ENCODE peak calls at places on chromosomes 3 and 15, in five cellular contexts. One of them, this sample, is unnamed.

GRCh38 chr15:98943609-98944111 is 63.9 kb downstream of the PGPEP1L start:
- DNase-seq in GM12864: no peak
- DNase-seq in Calu3: no peak
- DNase-seq in uterus: peak
- DNase-seq in upper lobe of right lung: no peak
- DNase-seq in this sample: no peak

GRCh38 chr3:157294444-157294843 is 134.5 kb upstream of the CCNL1 start:
- DNase-seq in uterus: no peak
- DNase-seq in GM12864: no peak
- DNase-seq in Calu3: no peak
- DNase-seq in upper lobe of right lung: no peak
- DNase-seq in this sample: no peak

GRCh38 chr15:82986442-82986780 is 401 bp downstream of the RAMAC start:
- DNase-seq in Calu3: no peak
- DNase-seq in GM12864: no peak
- DNase-seq in upper lobe of right lung: no peak
- DNase-seq in uterus: no peak
- DNase-seq in this sample: peak

GRCh38 chr15:47715856-47716445 is 1.4 kb upstream of the SEMA6D start:
- DNase-seq in Calu3: no peak
- DNase-seq in uterus: no peak
- DNase-seq in GM12864: no peak
- DNase-seq in upper lobe of right lung: no peak
- DNase-seq in this sample: no peak

GRCh38 chr3:11721114-11721440 is 77.4 kb upstream of the VGLL4 start:
- DNase-seq in upper lobe of right lung: no peak
- DNase-seq in Calu3: no peak
- DNase-seq in GM12864: no peak
- DNase-seq in uterus: no peak
- DNase-seq in this sample: no peak

GRCh38 chr15:87805117-87805820 is 451.3 kb downstream of the NTRK3 start:
- DNase-seq in upper lobe of right lung: no peak
- DNase-seq in Calu3: no peak
- DNase-seq in GM12864: no peak
- DNase-seq in uterus: no peak
- DNase-seq in this sample: no peak

GRCh38 chr15:48177383-48177874 is 666 bp downstream of the MYEF2 start:
- DNase-seq in Calu3: no peak
- DNase-seq in GM12864: peak
- DNase-seq in upper lobe of right lung: no peak
- DNase-seq in uterus: no peak
- DNase-seq in this sample: peak

GRCh38 chr3:24830230-24831152 is 335.8 kb upstream of the THRB start:
- DNase-seq in Calu3: peak
- DNase-seq in uterus: no peak
- DNase-seq in upper lobe of right lung: peak
- DNase-seq in GM12864: no peak
- DNase-seq in this sample: no peak

GRCh38 chr15:76058714-76059319 is 968 bp upstream of the TMEM266 start:
- DNase-seq in GM12864: peak
- DNase-seq in Calu3: peak
- DNase-seq in upper lobe of right lung: no peak
- DNase-seq in uterus: no peak
- DNase-seq in this sample: peak

GRCh38 chr3:141659821-141660597 is 78.1 kb upstream of the RNF7 start:
- DNase-seq in uterus: no peak
- DNase-seq in upper lobe of right lung: peak
- DNase-seq in GM12864: no peak
- DNase-seq in Calu3: peak
- DNase-seq in this sample: no peak

GRCh38 chr3:164235239-164235728 is 843.0 kb downstream of the SI start:
- DNase-seq in uterus: no peak
- DNase-seq in Calu3: no peak
- DNase-seq in GM12864: no peak
- DNase-seq in upper lobe of right lung: no peak
- DNase-seq in this sample: no peak

GRCh38 chr3:42262525-42262924 is 3.5 kb downstream of the CCK start:
- DNase-seq in upper lobe of right lung: no peak
- DNase-seq in uterus: no peak
- DNase-seq in Calu3: no peak
- DNase-seq in GM12864: no peak
- DNase-seq in this sample: no peak

GRCh38 chr3:35665390-35666055 is 26.2 kb downstream of the ARPP21 start:
- DNase-seq in GM12864: no peak
- DNase-seq in uterus: no peak
- DNase-seq in upper lobe of right lung: no peak
- DNase-seq in Calu3: no peak
- DNase-seq in this sample: no peak

GRCh38 chr3:171162986-171163723 is 136.6 kb upstream of the SLC2A2 start:
- DNase-seq in upper lobe of right lung: no peak
- DNase-seq in Calu3: no peak
- DNase-seq in uterus: no peak
- DNase-seq in GM12864: no peak
- DNase-seq in this sample: peak

GRCh38 chr3:186406669-186407635 is 44.9 kb upstream of the DGKG start:
- DNase-seq in upper lobe of right lung: no peak
- DNase-seq in Calu3: no peak
- DNase-seq in uterus: peak
- DNase-seq in GM12864: no peak
- DNase-seq in this sample: no peak

GRCh38 chr15:87033056-87033455 is 953.4 kb downstream of the AGBL1 start:
- DNase-seq in Calu3: no peak
- DNase-seq in GM12864: no peak
- DNase-seq in upper lobe of right lung: no peak
- DNase-seq in uterus: no peak
- DNase-seq in this sample: no peak

GRCh38 chr3:50321146-50321843 is 1.2 kb downstream of the HYAL2 start:
- DNase-seq in GM12864: no peak
- DNase-seq in Calu3: peak
- DNase-seq in uterus: peak
- DNase-seq in upper lobe of right lung: peak
- DNase-seq in this sample: peak

GRCh38 chr3:61663728-61664492 is 102.5 kb downstream of the PTPRG start:
- DNase-seq in upper lobe of right lung: no peak
- DNase-seq in Calu3: no peak
- DNase-seq in uterus: no peak
- DNase-seq in GM12864: no peak
- DNase-seq in this sample: no peak

GRCh38 chr3:168341192-168341816 is 245.6 kb upstream of the GOLIM4 start:
- DNase-seq in upper lobe of right lung: no peak
- DNase-seq in Calu3: peak
- DNase-seq in GM12864: no peak
- DNase-seq in uterus: no peak
- DNase-seq in this sample: no peak

GRCh38 chr3:127089487-127090145 is 103.3 kb upstream of the PRR23E start:
- DNase-seq in uterus: no peak
- DNase-seq in Calu3: no peak
- DNase-seq in upper lobe of right lung: no peak
- DNase-seq in GM12864: no peak
- DNase-seq in this sample: no peak

GRCh38 chr3:157418104-157418503 is 18.5 kb upstream of the PTX3 start:
- DNase-seq in uterus: no peak
- DNase-seq in GM12864: no peak
- DNase-seq in Calu3: no peak
- DNase-seq in upper lobe of right lung: no peak
- DNase-seq in this sample: no peak

GRCh38 chr3:160756907-160757623 is 1.0 kb downstream of the PPM1L start:
- DNase-seq in Calu3: peak
- DNase-seq in upper lobe of right lung: peak
- DNase-seq in GM12864: no peak
- DNase-seq in uterus: no peak
- DNase-seq in this sample: no peak

GRCh38 chr3:29319262-29319661 is 38.4 kb downstream of the RBMS3 start:
- DNase-seq in Calu3: no peak
- DNase-seq in GM12864: peak
- DNase-seq in upper lobe of right lung: no peak
- DNase-seq in uterus: no peak
- DNase-seq in this sample: peak

GRCh38 chr15:73573572-73573971 is 59.6 kb downstream of the NPTN start:
- DNase-seq in upper lobe of right lung: no peak
- DNase-seq in uterus: peak
- DNase-seq in GM12864: no peak
- DNase-seq in Calu3: no peak
- DNase-seq in this sample: no peak

GRCh38 chr3:80006315-80006714 is 238.5 kb upstream of the ROBO1 start:
- DNase-seq in Calu3: no peak
- DNase-seq in GM12864: no peak
- DNase-seq in upper lobe of right lung: no peak
- DNase-seq in uterus: no peak
- DNase-seq in this sample: no peak

GRCh38 chr15:97081666-97082226 is 751.2 kb downstream of the NR2F2 start:
- DNase-seq in GM12864: no peak
- DNase-seq in uterus: no peak
- DNase-seq in upper lobe of right lung: no peak
- DNase-seq in Calu3: no peak
- DNase-seq in this sample: no peak

GRCh38 chr15:27454281-27455060 is 483.5 kb downstream of the GABRG3 start:
- DNase-seq in upper lobe of right lung: no peak
- DNase-seq in uterus: no peak
- DNase-seq in GM12864: no peak
- DNase-seq in Calu3: no peak
- DNase-seq in this sample: no peak

GRCh38 chr3:158788446-158788845 is 13.4 kb upstream of the MFSD1 start:
- DNase-seq in upper lobe of right lung: no peak
- DNase-seq in uterus: no peak
- DNase-seq in Calu3: no peak
- DNase-seq in GM12864: no peak
- DNase-seq in this sample: no peak

GRCh38 chr3:151219056-151219455 is 16.0 kb upstream of the GPR171 start:
- DNase-seq in GM12864: no peak
- DNase-seq in uterus: no peak
- DNase-seq in Calu3: no peak
- DNase-seq in upper lobe of right lung: no peak
- DNase-seq in this sample: no peak

GRCh38 chr15:94412979-94413741 is 181.8 kb downstream of the MCTP2 start:
- DNase-seq in upper lobe of right lung: no peak
- DNase-seq in Calu3: no peak
- DNase-seq in uterus: no peak
- DNase-seq in GM12864: no peak
- DNase-seq in this sample: peak
- TF ChIP-seq CTCF in upper lobe of right lung: peak
- TF ChIP-seq CTCF in Calu3: peak
- TF ChIP-seq CTCF in uterus: peak
- TF ChIP-seq CTCF in GM12864: peak
- TF ChIP-seq CTCF in this sample: peak

GRCh38 chr15:35618260-35619188 is 72.6 kb upstream of the DPH6 start:
- DNase-seq in uterus: no peak
- DNase-seq in upper lobe of right lung: no peak
- DNase-seq in GM12864: no peak
- DNase-seq in Calu3: no peak
- DNase-seq in this sample: no peak

GRCh38 chr15:35626984-35627383 is 81.0 kb upstream of the DPH6 start:
- DNase-seq in upper lobe of right lung: no peak
- DNase-seq in uterus: no peak
- DNase-seq in GM12864: no peak
- DNase-seq in Calu3: no peak
- DNase-seq in this sample: no peak

GRCh38 chr15:35626531-35626930 is 80.6 kb upstream of the DPH6 start:
- DNase-seq in uterus: no peak
- DNase-seq in upper lobe of right lung: no peak
- DNase-seq in GM12864: no peak
- DNase-seq in Calu3: no peak
- DNase-seq in this sample: no peak

GRCh38 chr15:35624881-35625280 is 78.9 kb upstream of the DPH6 start:
- DNase-seq in Calu3: no peak
- DNase-seq in GM12864: no peak
- DNase-seq in uterus: peak
- DNase-seq in upper lobe of right lung: peak
- DNase-seq in this sample: no peak

DNA sequence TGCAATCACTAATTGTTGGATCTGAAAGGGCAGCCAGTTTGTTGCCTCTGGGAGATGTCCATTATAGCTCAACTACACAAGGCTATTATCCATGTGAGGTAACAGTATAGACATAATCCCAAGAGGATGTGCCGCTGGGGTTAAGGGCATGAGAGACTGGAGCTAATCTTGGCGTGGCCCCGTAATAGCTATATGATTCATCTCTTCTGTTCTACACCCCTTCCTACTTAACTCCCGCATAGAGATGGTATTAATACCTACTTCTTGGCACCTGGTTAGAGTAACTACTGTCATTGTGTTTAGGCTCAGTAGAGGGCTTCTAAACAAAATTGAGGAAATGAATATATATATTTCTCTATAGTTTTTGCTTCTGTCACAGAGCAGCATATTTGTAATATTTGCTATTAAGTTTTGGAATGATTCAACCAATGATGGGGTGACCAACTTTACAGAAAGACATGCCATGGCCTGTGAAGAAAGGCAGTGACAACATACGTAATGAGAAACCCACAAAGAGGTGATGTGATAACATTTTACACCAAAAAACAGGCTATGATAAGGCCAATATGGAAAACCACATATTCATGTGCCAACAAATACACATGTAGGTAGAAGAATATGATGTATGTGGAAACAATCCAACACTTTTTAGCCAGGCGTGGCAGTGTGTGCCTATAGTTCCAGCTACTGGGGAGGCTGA is 76.8 kb upstream of the DPH6 start:
- DNase-seq in GM12864: no peak
- DNase-seq in uterus: no peak
- DNase-seq in Calu3: no peak
- DNase-seq in upper lobe of right lung: no peak
- DNase-seq in this sample: no peak
- TF ChIP-seq CTCF in GM12864: no peak
- TF ChIP-seq CTCF in uterus: no peak
- TF ChIP-seq CTCF in Calu3: no peak
- TF ChIP-seq CTCF in upper lobe of right lung: no peak
- TF ChIP-seq CTCF in this sample: no peak

GRCh38 chr15:68430471-68431036 is 1.4 kb downstream of the ITGA11 start:
- DNase-seq in uterus: no peak
- DNase-seq in upper lobe of right lung: no peak
- DNase-seq in GM12864: no peak
- DNase-seq in Calu3: no peak
- DNase-seq in this sample: no peak
- TF ChIP-seq CTCF in uterus: no peak
- TF ChIP-seq CTCF in upper lobe of right lung: no peak
- TF ChIP-seq CTCF in GM12864: no peak
- TF ChIP-seq CTCF in Calu3: no peak
- TF ChIP-seq CTCF in this sample: no peak

DNA sequence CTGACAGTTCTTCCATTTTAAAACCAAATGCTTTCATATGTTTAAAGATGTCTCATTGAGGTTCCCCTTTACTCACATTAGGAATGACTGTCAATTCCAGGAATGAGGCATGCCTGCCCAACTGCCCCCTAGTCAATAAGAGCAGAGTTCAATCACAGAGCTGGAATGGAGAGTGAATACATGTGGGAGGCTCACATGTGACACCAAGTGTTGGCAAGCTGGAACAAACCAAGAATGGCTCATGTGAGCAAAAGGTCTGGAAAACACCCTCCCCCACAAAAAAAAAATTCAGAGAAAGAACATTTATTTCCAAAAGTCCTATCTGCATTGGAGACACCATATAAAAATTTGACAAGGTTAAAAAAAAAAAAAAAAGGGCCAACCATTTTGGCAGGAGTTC is 3.7 kb downstream of the PBRM1 start:
- DNase-seq in GM12864: no peak
- DNase-seq in upper lobe of right lung: no peak
- DNase-seq in Calu3: peak
- DNase-seq in uterus: peak
- DNase-seq in this sample: peak
- TF ChIP-seq CTCF in GM12864: peak
- TF ChIP-seq CTCF in upper lobe of right lung: no peak
- TF ChIP-seq CTCF in Calu3: no peak
- TF ChIP-seq CTCF in uterus: no peak
- TF ChIP-seq CTCF in this sample: peak

This sample was measured in GM20000.